ENCODE peak calls at places on chromosomes 11 and 22, in seven cellular contexts. L, K, A, I, D, E and R are unnamed samples.

GRCh38 chr11:13260963-13261599 is 16.5 kb upstream of the BMAL1 start:
- DNase-seq in L (no peak), K (no peak), A (no peak), I (no peak), D (no peak), E (no peak), R (no peak)

GRCh38 chr11:117842131-117842941 is 17.8 kb upstream of the FXYD2 start:
- DNase-seq in L (peak), K (no peak), A (no peak), I (peak), D (no peak), E (no peak), R (no peak)

GRCh38 chr11:15278129-15278528 is 163.4 kb downstream of the INSC start:
- DNase-seq in L (no peak), K (no peak), A (peak), I (no peak), D (no peak), E (no peak), R (no peak)

GRCh38 chr11:64018310-64018709 is 17.4 kb upstream of the FLRT1 start:
- DNase-seq in L (no peak), K (no peak), A (no peak), I (no peak), D (no peak), E (no peak), R (no peak)

GRCh38 chr11:117585631-117586030 is 211.4 kb downstream of the DSCAML1 start:
- DNase-seq in L (peak), K (no peak), A (no peak), I (peak), D (no peak), E (no peak), R (no peak)

GRCh38 chr22:23781533-23781932 is 5.2 kb upstream of the SMARCB1 start:
- DNase-seq in L (no peak), K (no peak), A (no peak), I (no peak), D (peak), E (peak), R (no peak)

GRCh38 chr22:50278461-50278860 is 8.3 kb upstream of the MAPK11 start:
- DNase-seq in L (no peak), K (no peak), A (no peak), I (no peak), D (no peak), E (no peak), R (no peak)

GRCh38 chr22:49202226-49202625 is 625.4 kb downstream of the BRD1 start:
- DNase-seq in L (no peak), K (no peak), A (no peak), I (peak), D (no peak), E (no peak), R (no peak)

GRCh38 chr11:79949574-79949973 is 508.7 kb upstream of the TENM4 start:
- DNase-seq in L (no peak), K (no peak), A (no peak), I (no peak), D (no peak), E (no peak), R (no peak)

GRCh38 chr11:92893276-92893675 is 76.2 kb upstream of the MTNR1B start:
- DNase-seq in L (no peak), K (no peak), A (peak), I (no peak), D (no peak), E (no peak), R (no peak)

GRCh38 chr11:33376331-33377099 is 119.3 kb downstream of the HIPK3 start:
- DNase-seq in L (no peak), K (no peak), A (peak), I (no peak), D (no peak), E (no peak), R (no peak)

GRCh38 chr11:83078269-83078668 is 6.6 kb upstream of the RAB30 start:
- DNase-seq in L (no peak), K (no peak), A (no peak), I (no peak), D (no peak), E (no peak), R (no peak)

GRCh38 chr11:24298126-24298525 is 198.7 kb upstream of the LUZP2 start:
- DNase-seq in L (no peak), K (no peak), A (peak), I (no peak), D (no peak), E (peak), R (no peak)

GRCh38 chr22:28172948-28173360 is 253.9 kb upstream of the PITPNB start:
- DNase-seq in L (no peak), K (no peak), A (no peak), I (no peak), D (no peak), E (no peak), R (no peak)

GRCh38 chr11:18036456-18036855 is 9.6 kb downstream of the TPH1 start:
- DNase-seq in L (no peak), K (no peak), A (no peak), I (no peak), D (no peak), E (no peak), R (no peak)

GRCh38 chr11:134533511-134533910 is 121.5 kb upstream of the B3GAT1 start:
- DNase-seq in L (no peak), K (no peak), A (no peak), I (peak), D (no peak), E (no peak), R (no peak)

GRCh38 chr11:8610532-8611116 is 16.6 kb upstream of the STK33 start:
- DNase-seq in L (no peak), K (no peak), A (no peak), I (no peak), D (no peak), E (peak), R (no peak)

GRCh38 chr11:46338636-46338987 is 8.7 kb upstream of the DGKZ start:
- DNase-seq in L (no peak), K (no peak), A (no peak), I (no peak), D (no peak), E (peak), R (no peak)

GRCh38 chr11:6395470-6396060 is 5.3 kb downstream of the SMPD1 start:
- DNase-seq in L (no peak), K (no peak), A (no peak), I (no peak), D (no peak), E (no peak), R (no peak)

GRCh38 chr11:115626414-115626813 is 122.2 kb upstream of the CADM1 start:
- DNase-seq in L (no peak), K (no peak), A (no peak), I (no peak), D (no peak), E (no peak), R (no peak)